ENCODE peak calls at places on chromosomes 11 and 22, in ten cellular contexts. P, S, G, U, H, L, E, N, V and W are unnamed samples.

GRCh38 chr11:57421805-57422204 is 5.1 kb downstream of the SLC43A3 start:
- DNase-seq in P (no peak), H (no peak), E (no peak), N (no peak), U (no peak), S (no peak), G (no peak), L (no peak), V (no peak), W (no peak)

GRCh38 chr11:102551188-102551781 is 20.7 kb upstream of the MMP7 start:
- DNase-seq in V (no peak), E (no peak), U (no peak), G (no peak), N (no peak), P (no peak), L (no peak), H (no peak), S (no peak), W (no peak)

GRCh38 chr11:78033040-78033439 is 10.0 kb upstream of the KCTD14 start:
- DNase-seq in U (no peak), V (no peak), H (no peak), S (no peak), L (no peak), N (no peak), P (no peak), G (no peak), E (no peak), W (no peak)

GRCh38 chr22:46734830-46735453 is 3.1 kb downstream of the CERK start:
- DNase-seq in S (no peak), H (no peak), G (peak; percentile 93), P (no peak), E (peak; percentile 72), V (no peak), U (peak; percentile 56), N (no peak), L (no peak), W (no peak)

GRCh38 chr22:23856721-23857605 is 712 bp upstream of the SLC2A11 start:
- DNase-seq in P (peak; percentile 81), E (peak; percentile 60), G (peak; percentile 88), V (no peak), H (no peak), N (peak; percentile 72), S (peak; percentile 83), U (no peak), L (peak; percentile 69), W (no peak)

GRCh38 chr11:69471329-69472052 is 10.0 kb upstream of the LINC01488 start:
- DNase-seq in U (no peak), N (no peak), P (no peak), S (peak; percentile 37), H (no peak), L (no peak), G (peak; percentile 54), E (no peak), V (no peak), W (no peak)

GRCh38 chr11:125257185-125257584 is 92.6 kb downstream of the PKNOX2 start:
- DNase-seq in L (no peak), G (no peak), U (no peak), V (no peak), N (peak; percentile 59), H (no peak), S (peak; percentile 78), E (no peak), P (no peak), W (no peak)

GRCh38 chr11:95794086-95794485 is 3.8 kb downstream of the CEP57 start:
- DNase-seq in P (no peak), U (no peak), N (no peak), V (no peak), E (no peak), L (no peak), S (no peak), H (no peak), G (no peak), W (no peak)

GRCh38 chr11:126585388-126586302 is 230.2 kb downstream of the ST3GAL4 start:
- DNase-seq in U (peak; percentile 29), H (no peak), P (peak; percentile 76), L (no peak), E (peak; percentile 22), N (no peak), G (peak; percentile 68), S (peak; percentile 86), V (peak; percentile 13), W (no peak)

DNA sequence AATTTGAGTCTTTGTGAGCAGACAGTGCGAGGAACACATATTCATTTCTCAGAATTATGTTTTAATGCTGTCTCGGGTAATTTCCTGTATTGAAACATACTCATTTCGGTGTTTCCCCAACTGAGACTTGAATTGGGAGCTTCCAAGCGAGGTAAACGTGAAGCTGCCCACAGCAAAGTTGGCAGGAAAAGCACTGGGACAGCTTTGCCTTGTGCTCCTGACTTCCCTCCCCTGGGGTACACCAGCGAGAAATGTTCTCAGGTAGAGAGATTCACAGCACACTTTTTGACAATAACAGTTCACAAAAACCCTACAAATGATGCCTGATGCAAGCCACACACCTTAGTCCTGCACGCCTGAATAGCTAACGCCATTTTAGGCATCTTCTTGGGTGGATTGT is 3.1 kb downstream of the HTR3B start:
- DNase-seq in P (no peak), H (no peak), L (no peak), S (no peak), V (no peak), U (no peak), G (no peak), N (no peak), E (no peak), W (no peak)
- H3K4me3 ChIP-seq in P (no peak overlapping the region), H (no peak overlapping the region), L (no peak overlapping the region), S (no peak overlapping the region), V (no peak overlapping the region), U (no peak overlapping the region), G (no peak overlapping the region), N (no peak overlapping the region), E (no peak overlapping the region), W (no peak overlapping the region)

GRCh38 chr11:47417712-47418111 is 8.5 kb downstream of the PSMC3 start:
- DNase-seq in U (no peak), L (no peak), E (no peak), G (no peak), N (no peak), H (no peak), S (no peak), P (no peak), V (no peak), W (no peak)
- TF ChIP-seq POLR2AphosphoS5 in U (no peak), L (no peak), E (no peak), G (peak; percentile 12), N (peak; percentile 29), H (no peak), S (peak; percentile 6), P (no peak), V (no peak), W (no peak)

DNA sequence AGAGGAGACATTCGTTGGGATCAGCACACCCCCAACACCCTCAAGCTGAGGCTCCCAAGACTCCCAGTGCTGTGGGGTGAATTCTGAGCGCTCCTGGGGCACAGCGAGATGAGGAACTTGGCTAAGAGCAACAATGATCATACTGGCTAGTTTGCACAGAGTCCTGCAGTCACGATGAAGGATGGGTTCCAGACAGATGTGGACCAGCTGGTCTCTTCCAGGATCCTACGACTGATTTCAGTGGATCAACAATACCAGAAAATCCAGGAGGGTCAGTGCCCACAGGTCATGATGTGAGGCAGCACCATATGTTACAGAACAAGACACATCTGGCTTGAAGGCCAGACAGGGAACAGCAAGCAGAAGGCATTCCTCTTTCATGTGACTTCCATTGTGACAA is 28.8 kb downstream of the OR52K1 start:
- DNase-seq in E (no peak), H (no peak), G (no peak), N (no peak), U (no peak), V (no peak), P (no peak), L (no peak), S (no peak), W (no peak)
- H3K4me3 ChIP-seq in E (no peak overlapping the region), H (no peak overlapping the region), G (no peak overlapping the region), N (no peak overlapping the region), U (no peak overlapping the region), V (no peak overlapping the region), P (no peak overlapping the region), L (no peak overlapping the region), S (no peak overlapping the region), W (no peak overlapping the region)

GRCh38 chr11:65499713-65500261 is 942 bp downstream of the MALAT1 start:
- DNase-seq in H (no peak), P (no peak), G (no peak), U (no peak), L (no peak), S (no peak), N (no peak), E (no peak), V (no peak), W (no peak)
- TF ChIP-seq POLR2AphosphoS5 in H (no peak), P (no peak), G (no peak), U (peak; percentile 16), L (no peak), S (no peak), N (no peak), E (no peak), V (no peak), W (no peak)

GRCh38 chr22:27790396-27791216 is 10.9 kb downstream of the MN1 start:
- DNase-seq in U (no peak), H (no peak), N (no peak), L (no peak), S (peak; percentile 69), P (no peak), V (no peak), E (no peak), G (no peak), W (no peak)
- H3K4me3 ChIP-seq in U (no peak overlapping the region), H (no peak overlapping the region), N (peak overlapping the region; percentile 42), L (no peak overlapping the region), S (peak overlapping the region; percentile 41), P (no peak overlapping the region), V (no peak overlapping the region), E (no peak overlapping the region), G (no peak overlapping the region), W (no peak overlapping the region)

GRCh38 chr11:12356944-12357655 is 20.3 kb upstream of the PARVA start:
- DNase-seq in V (no peak), N (no peak), E (no peak), U (no peak), L (no peak), H (no peak), P (no peak), S (no peak), G (no peak), W (no peak)

GRCh38 chr11:12358302-12359188 is 18.8 kb upstream of the PARVA start:
- DNase-seq in H (no peak), G (no peak), U (no peak), S (no peak), E (no peak), V (no peak), L (no peak), N (no peak), P (no peak), W (no peak)

GRCh38 chr11:12362857-12363256 is 14.5 kb upstream of the PARVA start:
- DNase-seq in P (no peak), U (no peak), G (no peak), S (no peak), L (no peak), E (no peak), N (no peak), H (no peak), V (no peak), W (no peak)

GRCh38 chr11:12361650-12362049 is 15.7 kb upstream of the PARVA start:
- DNase-seq in H (no peak), P (no peak), L (no peak), N (no peak), V (no peak), E (no peak), U (no peak), G (no peak), S (no peak), W (no peak)

DNA sequence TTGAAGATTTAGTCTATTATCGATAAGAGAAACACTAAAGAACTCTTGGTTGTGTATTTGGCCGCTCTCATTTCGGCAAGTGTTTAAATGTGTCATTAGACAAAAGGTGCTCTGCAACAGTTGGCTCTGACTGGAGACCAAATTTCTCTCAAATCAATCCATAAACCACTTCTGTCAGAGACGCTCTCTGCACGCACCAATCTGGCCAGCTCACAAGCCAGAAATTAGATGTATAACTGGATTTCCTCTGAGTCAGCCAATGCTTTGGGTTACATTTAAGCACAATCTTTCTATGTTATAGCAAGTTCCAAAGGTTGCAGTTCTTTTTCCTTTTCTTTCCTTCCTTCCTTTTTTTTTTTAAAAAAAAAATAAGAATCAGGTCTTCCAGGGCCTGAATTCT is 17.6 kb upstream of the PARVA start:
- DNase-seq in E (no peak), U (no peak), G (no peak), V (no peak), P (no peak), L (no peak), N (no peak), H (no peak), S (no peak), W (no peak)
- TF ChIP-seq POLR2AphosphoS5 in E (no peak), U (no peak), G (no peak), V (no peak), P (no peak), L (no peak), N (no peak), H (no peak), S (no peak), W (no peak)